ENCODE peak calls at places on chromosomes 3 and 15, in five cellular contexts. E, Q, F, V and N are unnamed samples.

GRCh38 chr3:112357888-112358287 is 24.9 kb downstream of the CD200 start:
- DNase-seq in E (no peak), Q (no peak), F (no peak), V (no peak), N (no peak)

GRCh38 chr15:66043264-66043663 is 174.0 kb downstream of the RAB11A start:
- DNase-seq in E (no peak), Q (no peak), F (no peak), V (peak), N (peak)

GRCh38 chr3:38649500-38650247 is at the start of gene SCN5A:
- DNase-seq in E (peak), Q (peak), F (peak), V (peak), N (peak)

GRCh38 chr15:87224409-87224808 is 1032.1 kb downstream of the NTRK3 start:
- DNase-seq in E (peak), Q (no peak), F (no peak), V (no peak), N (no peak)

GRCh38 chr15:68281008-68281407 is 3.5 kb downstream of the FEM1B start:
- DNase-seq in E (no peak), Q (no peak), F (no peak), V (no peak), N (no peak)

GRCh38 chr15:28955686-28956421 is 70.1 kb downstream of the APBA2 start:
- DNase-seq in E (no peak), Q (no peak), F (no peak), V (no peak), N (no peak)

GRCh38 chr3:37348736-37349396 is 174.5 kb upstream of the LRRFIP2 start:
- DNase-seq in E (no peak), Q (no peak), F (no peak), V (no peak), N (no peak)

GRCh38 chr3:113000691-113001090 is 9.9 kb downstream of the GTPBP8 start:
- DNase-seq in E (no peak), Q (no peak), F (no peak), V (no peak), N (no peak)

GRCh38 chr3:127440384-127440783 is 150.1 kb downstream of the TPRA1 start:
- DNase-seq in E (no peak), Q (no peak), F (no peak), V (no peak), N (peak)

GRCh38 chr15:50685191-50685975 is 1.2 kb downstream of the TRPM7 start:
- DNase-seq in E (no peak), Q (no peak), F (no peak), V (no peak), N (no peak)